ENCODE peak calls at places on chromosomes 13 and 19, in eight cellular contexts. M, G, V, J, D, F, O and K are unnamed samples.

GRCh38 chr13:76035711-76036110 is 399.6 kb downstream of the LMO7 start:
- DNase-seq in O (no peak), M (no peak), G (no peak), D (no peak), V (peak; percentile 5), J (no peak), F (no peak), K (no peak)

GRCh38 chr13:36764957-36765356 is 54.1 kb upstream of the RFXAP start:
- DNase-seq in M (no peak), J (no peak), F (no peak), D (no peak), O (peak; percentile 74), V (no peak), G (no peak), K (no peak)

GRCh38 chr13:69618393-69618792 is 489.2 kb upstream of the ATXN8OS start:
- DNase-seq in F (no peak), V (no peak), J (no peak), D (no peak), M (no peak), G (no peak), O (no peak), K (no peak)

GRCh38 chr19:16978839-16979802 is 47.5 kb downstream of the CPAMD8 start:
- DNase-seq in F (no peak), V (no peak), O (no peak), J (no peak), D (no peak), M (no peak), G (no peak), K (no peak)

GRCh38 chr13:41587490-41587889 is 130.1 kb downstream of the RGCC start:
- DNase-seq in F (peak; percentile 44), V (no peak), O (peak; percentile 64), D (no peak), J (no peak), G (no peak), M (no peak), K (no peak)

GRCh38 chr13:74204606-74205312 is 70.6 kb upstream of the KLF12 start:
- DNase-seq in F (no peak), D (no peak), J (no peak), V (peak; percentile 87), O (no peak), M (peak; percentile 83), G (no peak), K (no peak)

GRCh38 chr19:47036233-47036651 is 12.2 kb downstream of the TMEM160 start:
- DNase-seq in G (no peak), O (no peak), F (no peak), J (no peak), M (no peak), D (no peak), V (no peak), K (peak; percentile 61)

GRCh38 chr13:24692541-24692940 is 12.3 kb downstream of the ATP12A start:
- DNase-seq in V (peak; percentile 76), G (no peak), F (no peak), D (no peak), O (no peak), M (peak; percentile 69), J (no peak), K (peak; percentile 47)

GRCh38 chr13:40206241-40207109 is 460.0 kb downstream of the FOXO1 start:
- DNase-seq in O (no peak), J (no peak), V (peak; percentile 81), D (no peak), F (peak; percentile 82), M (peak; percentile 80), G (no peak), K (no peak)

GRCh38 chr13:20136781-20137703 is 23.8 kb downstream of the GJA3 start:
- DNase-seq in F (no peak), J (no peak), G (no peak), M (no peak), O (peak; percentile 82), V (peak; percentile 9), D (peak; percentile 75), K (peak; percentile 72)

GRCh38 chr19:13693933-13694332 is 70.4 kb upstream of the MRI1 start:
- DNase-seq in J (no peak), V (no peak), G (no peak), O (peak; percentile 12), D (no peak), F (no peak), M (no peak), K (no peak)

GRCh38 chr19:21765151-21765550 is 2.2 kb downstream of the ZNF100 start:
- DNase-seq in J (peak; percentile 42), G (peak; percentile 12), M (no peak), O (no peak), V (peak; percentile 1), F (no peak), D (no peak), K (peak; percentile 7)

GRCh38 chr13:27384285-27384684 is 40.1 kb upstream of the GTF3A start:
- DNase-seq in J (no peak), O (no peak), D (no peak), G (no peak), V (no peak), M (no peak), F (no peak), K (no peak)

GRCh38 chr19:15869109-15869555 is 28.7 kb downstream of the CYP4F2 start:
- DNase-seq in M (no peak), F (peak; percentile 35), J (peak; percentile 81), O (peak; percentile 46), V (peak; percentile 1), G (peak; percentile 78), D (peak; percentile 66), K (no peak)

GRCh38 chr13:55569082-55569481 is 1571.6 kb upstream of the PRR20A start:
- DNase-seq in M (no peak), G (no peak), O (no peak), F (no peak), J (no peak), D (no peak), V (no peak), K (no peak)

GRCh38 chr13:53064721-53065120 is 36.1 kb downstream of the OLFM4 start:
- DNase-seq in V (no peak), J (no peak), O (no peak), D (peak; percentile 39), G (no peak), M (no peak), F (no peak), K (peak; percentile 30)

GRCh38 chr13:86946734-86947133 is 724.4 kb upstream of the SLITRK5 start:
- DNase-seq in J (no peak), O (peak; percentile 44), F (peak; percentile 1), G (no peak), D (no peak), M (no peak), V (no peak), K (no peak)

DNA sequence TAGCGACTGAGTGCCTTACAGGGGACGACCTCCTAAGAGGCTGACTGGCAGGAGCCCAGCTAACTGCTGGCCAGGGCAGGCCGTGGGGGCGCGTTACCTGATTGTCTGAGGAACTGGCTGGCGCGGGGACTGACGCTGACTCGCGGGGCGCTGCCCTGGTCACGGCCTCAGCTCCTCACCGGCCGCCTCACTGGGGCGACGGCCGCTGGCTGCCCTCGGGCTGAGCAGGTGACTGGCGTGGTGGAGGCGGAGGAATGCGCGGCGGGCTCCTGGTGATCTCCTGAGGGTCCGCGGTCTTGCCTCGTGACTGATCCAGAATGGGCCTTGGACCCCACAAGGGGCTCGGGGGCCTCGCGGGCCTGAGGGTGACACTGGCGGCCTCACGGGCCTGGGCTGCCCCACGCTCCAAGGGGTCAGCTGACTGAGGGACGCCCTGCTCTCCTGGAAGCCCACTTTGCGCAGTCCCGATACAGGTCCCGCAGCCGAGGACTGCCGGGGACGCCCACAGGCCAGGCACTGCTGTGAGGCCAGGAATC is 39.3 kb downstream of the SIGLEC7 start:
- DNase-seq in O (no peak), G (no peak), M (no peak), V (no peak), D (no peak), J (no peak), F (no peak), K (no peak)
- H3K4me3 ChIP-seq in O (no peak overlapping the region), G (no peak overlapping the region), M (no peak overlapping the region), V (no peak overlapping the region), D (no peak overlapping the region), J (no peak overlapping the region), F (no peak overlapping the region), K (no peak overlapping the region)

GRCh38 chr19:30064776-30065494 is 122.9 kb downstream of the URI1 start:
- DNase-seq in M (no peak), G (no peak), V (no peak), D (peak; percentile 40), J (no peak), F (no peak), O (no peak), K (no peak)
- H2AFZ ChIP-seq in M (no peak overlapping the region), G (no peak overlapping the region), V (no peak overlapping the region), D (no peak overlapping the region), J (no peak overlapping the region), F (no peak overlapping the region), O (no peak overlapping the region), K (no peak overlapping the region)

GRCh38 chr19:49133621-49134454 is 14.5 kb downstream of the PPFIA3 start:
- DNase-seq in M (no peak), V (peak; percentile 20), F (peak; percentile 48), D (peak; percentile 78), O (peak; percentile 91), G (peak; percentile 70), J (peak; percentile 33), K (no peak)
- H3K4me3 ChIP-seq in M (no peak overlapping the region), V (peak overlapping the region; percentile 26), F (peak overlapping the region; percentile 51), D (no peak overlapping the region), O (peak overlapping the region; percentile 67), G (peak overlapping the region; percentile 23), J (no peak overlapping the region), K (no peak overlapping the region)

DNA sequence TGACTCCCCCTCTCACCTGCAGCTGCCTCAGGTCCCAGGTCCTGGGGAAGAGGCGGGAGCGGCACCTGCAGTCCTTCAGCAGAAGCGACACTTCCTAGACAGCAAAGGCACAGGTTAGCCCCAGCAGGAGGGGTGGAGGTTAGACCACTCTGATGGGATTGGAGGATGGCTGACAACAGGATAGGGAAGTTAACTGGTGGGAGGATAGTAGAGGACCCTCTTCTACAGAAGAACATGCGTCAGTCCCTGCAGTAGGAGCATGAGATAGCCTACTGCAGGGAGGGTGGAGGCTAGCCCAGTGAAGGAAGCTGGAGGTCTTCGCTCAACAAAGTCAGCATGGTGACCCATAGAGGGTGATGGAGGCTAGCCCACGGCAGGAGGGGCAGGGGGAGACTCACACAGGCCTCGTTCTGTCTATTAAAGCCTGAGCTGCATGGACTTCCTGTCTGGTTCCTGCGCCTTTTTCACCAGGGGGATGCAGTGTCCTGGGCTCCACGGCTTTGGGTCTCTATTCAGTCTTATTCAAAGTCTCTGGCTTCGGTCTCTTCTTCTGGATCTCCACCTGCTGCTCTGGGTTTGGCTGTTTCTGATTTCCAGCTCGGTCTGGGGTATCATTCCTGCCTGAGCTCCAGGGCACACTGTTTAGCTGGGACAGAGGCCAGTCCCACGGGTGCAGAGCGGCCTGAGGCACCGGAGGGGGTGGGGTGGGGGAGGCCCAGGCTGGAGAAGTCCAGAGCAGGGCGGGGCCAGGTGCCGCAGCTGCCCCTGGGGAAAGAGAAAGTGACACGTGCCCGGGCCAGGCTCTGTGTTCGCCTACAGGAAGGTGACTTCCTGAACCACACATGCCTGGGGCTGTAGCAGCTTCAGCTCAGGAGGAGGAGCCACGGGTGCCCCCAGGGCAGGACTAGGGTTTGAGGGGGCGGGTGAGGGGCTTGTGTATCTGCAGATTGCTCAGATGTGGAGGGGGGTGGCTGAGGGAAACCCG is 7.3 kb downstream of the IFNL3 start:
- DNase-seq in M (no peak), F (peak; percentile 81), V (no peak), G (peak; percentile 78), O (peak; percentile 39), J (peak; percentile 73), D (no peak), K (peak; percentile 85)
- H2AFZ ChIP-seq in M (no peak overlapping the region), F (peak overlapping the region; percentile 85), V (no peak overlapping the region), G (peak overlapping the region; percentile 86), O (peak overlapping the region; percentile 59), J (no peak overlapping the region), D (no peak overlapping the region), K (no peak overlapping the region)

GRCh38 chr19:38669532-38669931 is 22.1 kb downstream of the ACTN4 start:
- DNase-seq in F (no peak), D (no peak), V (no peak), O (no peak), J (no peak), M (no peak), G (no peak), K (no peak)
- H3K4me3 ChIP-seq in F (no peak overlapping the region), D (no peak overlapping the region), V (no peak overlapping the region), O (no peak overlapping the region), J (no peak overlapping the region), M (no peak overlapping the region), G (no peak overlapping the region), K (no peak overlapping the region)